ENCODE peak calls at places on chromosomes 3 and 15, in seven cellular contexts. F, T, P, A, Q, H and G are unnamed samples. For H3K9me3 and H3K36me3, the result is how much of the 10 kb centered on the place peaks cover.

GRCh38 chr15:81356252-81356651 is 17.8 kb downstream of the TMC3 start:
- DNase-seq in F (no peak), T (no peak), P (no peak), A (no peak), Q (no peak), H (no peak), G (no peak)

GRCh38 chr15:92733090-92733933 is 77.7 kb upstream of the FAM174B start:
- DNase-seq in F (no peak), T (no peak), P (no peak), A (no peak), Q (no peak), H (no peak), G (no peak)

GRCh38 chr3:16883057-16883725 is 1.6 kb upstream of the PLCL2 start:
- DNase-seq in F (no peak), T (peak), P (no peak), A (no peak), Q (no peak), H (peak), G (no peak)

GRCh38 chr15:81785181-81785580 is 260.6 kb downstream of the MEX3B start:
- DNase-seq in F (peak), T (no peak), P (no peak), A (no peak), Q (no peak), H (no peak), G (no peak)

GRCh38 chr3:186303985-186304384 is 58.0 kb downstream of the DGKG start:
- DNase-seq in F (no peak), T (no peak), P (no peak), A (no peak), Q (no peak), H (no peak), G (no peak)

GRCh38 chr15:87902772-87903388 is 353.7 kb downstream of the NTRK3 start:
- DNase-seq in F (no peak), T (peak), P (no peak), A (no peak), Q (no peak), H (no peak), G (no peak)

GRCh38 chr15:40843885-40844542 is at the start of gene SPINT1:
- DNase-seq in F (no peak), T (peak), P (no peak), A (peak), Q (no peak), H (no peak), G (no peak)

GRCh38 chr3:143190101-143190500 is 70.5 kb downstream of the CHST2 start:
- DNase-seq in F (no peak), T (no peak), P (no peak), A (no peak), Q (no peak), H (no peak), G (no peak)

GRCh38 chr3:151625057-151625456 is 108.7 kb upstream of the AADACL2 start:
- DNase-seq in F (no peak), T (no peak), P (no peak), A (no peak), Q (no peak), H (no peak), G (no peak)

GRCh38 chr3:133644768-133645167 is 17.0 kb downstream of the TOPBP1 start:
- DNase-seq in F (no peak), T (peak), P (peak), A (no peak), Q (peak), H (no peak), G (no peak)

GRCh38 chr3:59797533-59797932 is 747.7 kb upstream of the CFAP20DC start:
- DNase-seq in F (no peak), T (no peak), P (no peak), A (no peak), Q (no peak), H (no peak), G (no peak)

GRCh38 chr3:126555795-126556636 is 2.7 kb downstream of the C3orf22 start:
- DNase-seq in F (no peak), T (no peak), P (no peak), A (no peak), Q (no peak), H (no peak), G (no peak)

GRCh38 chr3:196008929-196009328 is 73.0 kb downstream of the TFRC start:
- DNase-seq in F (no peak), T (no peak), P (no peak), A (no peak), Q (no peak), H (no peak), G (no peak)

GRCh38 chr3:188362405-188362831 is 208.5 kb downstream of the LPP start:
- DNase-seq in F (no peak), T (peak), P (peak), A (no peak), Q (no peak), H (no peak), G (no peak)

GRCh38 chr3:119322021-119322522 is 27.9 kb downstream of the ARHGAP31 start:
- DNase-seq in F (no peak), T (peak), P (peak), A (no peak), Q (no peak), H (no peak), G (no peak)

GRCh38 chr15:87527416-87527815 is 729.1 kb downstream of the NTRK3 start:
- DNase-seq in F (peak), T (no peak), P (peak), A (no peak), Q (no peak), H (no peak), G (no peak)

GRCh38 chr3:156826144-156826895 is at the start of gene LEKR1:
- DNase-seq in F (peak), T (peak), P (peak), A (peak), Q (no peak), H (peak), G (peak)

GRCh38 chr15:50676799-50677483 is 9.7 kb downstream of the TRPM7 start:
- DNase-seq in F (no peak), T (peak), P (peak), A (no peak), Q (no peak), H (no peak), G (no peak)
- H3K9me3 ChIP-seq in F (under half), T (under half), P (under half), A (under half), Q (under half), H (under half), G (under half)

GRCh38 chr3:172307143-172307560 is 141.1 kb downstream of the GHSR start:
- DNase-seq in F (no peak), T (peak), P (peak), A (no peak), Q (no peak), H (no peak), G (no peak)
- H3K36me3 ChIP-seq in F (under half), T (half or more), P (under half), A (under half), Q (under half), H (under half), G (half or more)

GRCh38 chr15:20345401-20345958 is 196.1 kb downstream of the GOLGA6L6 start:
- DNase-seq in F (peak), T (no peak), P (no peak), A (no peak), Q (no peak), H (no peak), G (no peak)
- H3K9me3 ChIP-seq in F (under half), T (under half), P (half or more), A (under half), Q (under half), H (under half), G (under half)

DNA sequence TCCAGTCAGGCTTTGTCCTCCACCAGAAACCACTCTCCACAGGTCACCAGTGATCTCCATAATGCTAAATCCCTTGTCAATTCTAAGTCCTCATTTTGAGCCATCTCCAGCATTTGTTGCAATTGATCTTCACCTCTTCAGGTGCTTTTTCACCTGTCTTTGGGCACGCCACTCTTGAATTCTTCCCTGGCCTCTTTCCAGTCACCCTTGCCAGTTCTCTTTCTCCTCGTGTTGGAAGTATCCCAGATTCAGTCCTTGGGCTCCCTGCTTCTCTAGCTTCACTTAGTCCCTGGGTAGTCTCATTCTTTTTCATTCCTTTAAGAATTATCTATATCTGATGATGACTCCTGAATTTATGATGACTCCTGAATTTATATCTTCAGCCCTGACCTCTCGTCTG is 37.5 kb downstream of the MAPK6 start:
- DNase-seq in F (no peak), T (no peak), P (no peak), A (no peak), Q (no peak), H (no peak), G (no peak)
- H3K36me3 ChIP-seq in F (half or more), T (half or more), P (under half), A (under half), Q (half or more), H (under half), G (half or more)

GRCh38 chr3:120928991-120929390 is 21.0 kb downstream of the STXBP5L start:
- DNase-seq in F (no peak), T (no peak), P (peak), A (no peak), Q (no peak), H (no peak), G (no peak)

GRCh38 chr3:120926146-120926545 is 18.1 kb downstream of the STXBP5L start:
- DNase-seq in F (no peak), T (no peak), P (no peak), A (no peak), Q (no peak), H (no peak), G (no peak)

GRCh38 chr3:120931593-120931992 is 23.6 kb downstream of the STXBP5L start:
- DNase-seq in F (no peak), T (no peak), P (no peak), A (no peak), Q (no peak), H (no peak), G (no peak)
- H3K9me3 ChIP-seq in F (under half), T (under half), P (under half), A (under half), Q (under half), H (under half), G (under half)

GRCh38 chr3:113227146-113227545 is 15.8 kb downstream of the BOC start:
- DNase-seq in F (no peak), T (no peak), P (no peak), A (no peak), Q (no peak), H (no peak), G (no peak)
- H3K36me3 ChIP-seq in F (under half), T (half or more), P (under half), A (under half), Q (under half), H (under half), G (under half)

GRCh38 chr3:147407107-147407494 is 758 bp upstream of the ZIC4 start:
- DNase-seq in F (no peak), T (no peak), P (no peak), A (no peak), Q (no peak), H (no peak), G (no peak)
- H3K9me3 ChIP-seq in F (under half), T (under half), P (under half), A (under half), Q (under half), H (under half), G (under half)

DNA sequence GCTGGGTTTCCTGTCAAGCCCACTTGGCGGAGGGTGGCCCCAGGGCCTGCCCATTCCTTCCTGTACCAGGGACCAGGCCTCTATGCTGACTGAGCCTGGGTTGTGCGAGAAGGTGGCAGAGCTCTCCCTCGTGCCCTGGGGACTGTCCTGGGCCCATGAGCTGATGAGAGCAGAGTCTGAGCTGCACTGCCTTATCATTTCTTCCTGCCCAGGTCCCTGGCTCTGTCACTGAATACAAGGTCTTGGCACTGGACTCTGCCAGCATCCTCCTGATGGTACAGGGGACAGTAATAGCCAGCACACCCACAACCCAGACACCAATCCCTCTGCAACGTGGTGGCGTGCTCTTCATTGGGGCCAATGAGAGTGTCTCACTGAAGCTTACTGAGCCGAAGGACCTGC is 7.5 kb downstream of the MPI start:
- DNase-seq in F (no peak), T (no peak), P (no peak), A (no peak), Q (no peak), H (no peak), G (peak)
- H3K36me3 ChIP-seq in F (half or more), T (half or more), P (under half), A (under half), Q (under half), H (under half), G (half or more)